ENCODE peak calls at places on chromosomes 16 and 17, in eight cellular contexts. U is MM.1S, N is heart right ventricle, H is cardiac muscle cell, O is right atrium auricular region, M is foreskin keratinocyte, P is tibial nerve, W is RWPE1. J is an unnamed sample.

GRCh38 chr16:89434490-89434889 is 55.9 kb downstream of the ANKRD11 start:
- DNase-seq in O (no peak), U (no peak), M (no peak), W (no peak), P (no peak), H (no peak), N (no peak), J (no peak)

GRCh38 chr17:44203731-44204452 is 4.2 kb upstream of the ATXN7L3 start:
- DNase-seq in H (peak), P (peak), W (no peak), U (peak), O (no peak), N (no peak), M (no peak), J (no peak)

GRCh38 chr17:8563981-8564602 is 66.4 kb downstream of the MYH10 start:
- DNase-seq in W (no peak), M (no peak), U (no peak), O (no peak), H (no peak), P (no peak), N (no peak), J (no peak)

GRCh38 chr17:11880714-11881113 is 116.6 kb downstream of the ZNF18 start:
- DNase-seq in P (no peak), U (peak), N (peak), O (no peak), W (peak), H (peak), M (peak), J (no peak)

GRCh38 chr16:3112058-3112880 is at the start of gene ZNF205:
- DNase-seq in M (no peak), U (no peak), N (peak), O (peak), W (peak), H (peak), P (peak), J (peak)

GRCh38 chr17:6420173-6420641 is 14.7 kb downstream of the AIPL1 start:
- DNase-seq in M (no peak), U (peak), N (no peak), W (no peak), P (no peak), O (no peak), H (peak), J (no peak)

GRCh38 chr16:84427553-84427952 is 59.2 kb downstream of the ATP2C2 start:
- DNase-seq in P (no peak), N (no peak), H (no peak), W (no peak), O (no peak), U (no peak), M (no peak), J (no peak)

GRCh38 chr16:27665881-27666280 is 115.9 kb downstream of the KATNIP start:
- DNase-seq in N (no peak), M (no peak), U (no peak), W (no peak), H (peak), P (no peak), O (no peak), J (no peak)

GRCh38 chr17:43018008-43018853 is 4.0 kb downstream of the VAT1 start:
- DNase-seq in O (no peak), W (no peak), P (no peak), U (no peak), N (no peak), H (no peak), M (no peak), J (no peak)

GRCh38 chr17:81576621-81577277 is 24.6 kb upstream of the FAAP100 start:
- DNase-seq in P (no peak), O (no peak), M (no peak), W (peak), H (peak), N (no peak), U (no peak), J (no peak)

GRCh38 chr17:77096570-77097214 is 44.1 kb upstream of the SEC14L1 start:
- DNase-seq in H (peak), U (peak), P (peak), O (peak), W (peak), M (no peak), N (no peak), J (no peak)

GRCh38 chr17:81160306-81160705 is 5.0 kb upstream of the PVALEF start:
- DNase-seq in O (peak), W (no peak), P (no peak), N (peak), H (no peak), M (no peak), U (no peak), J (no peak)

GRCh38 chr17:82126479-82127314 is 28.7 kb upstream of the FASN start:
- DNase-seq in U (no peak), P (no peak), M (no peak), W (no peak), H (no peak), O (no peak), N (no peak), J (no peak)

GRCh38 chr17:30278032-30278431 is 13.7 kb downstream of the BLMH start:
- DNase-seq in W (no peak), P (peak), O (no peak), H (peak), U (no peak), M (no peak), N (peak), J (peak)

GRCh38 chr16:27169511-27170071 is 33.7 kb upstream of the KDM8 start:
- DNase-seq in N (no peak), U (peak), W (peak), P (no peak), M (peak), H (peak), O (no peak), J (no peak)

GRCh38 chr16:67939507-67940435 is 3.1 kb upstream of the PSMB10 start:
- DNase-seq in M (no peak), W (no peak), H (no peak), N (no peak), U (no peak), O (no peak), P (peak), J (no peak)

GRCh38 chr16:48434653-48435318 is 49.6 kb upstream of the SIAH1 start:
- DNase-seq in O (no peak), P (no peak), N (no peak), W (no peak), H (peak), U (no peak), M (no peak), J (no peak)

GRCh38 chr16:75486014-75486404 is 9.2 kb downstream of the CHST6 start:
- DNase-seq in N (no peak), P (no peak), M (peak), W (peak), O (no peak), U (peak), H (no peak), J (no peak)

GRCh38 chr16:23580391-23580790 is 15.7 kb downstream of the NDUFAB1 start:
- DNase-seq in U (no peak), W (no peak), O (no peak), H (no peak), P (no peak), M (no peak), N (no peak), J (no peak)

GRCh38 chr16:70711211-70711978 is 25.5 kb upstream of the MTSS2 start:
- DNase-seq in U (no peak), O (no peak), M (no peak), P (no peak), H (no peak), W (no peak), N (no peak), J (no peak)

GRCh38 chr16:12862327-12862726 is 39.1 kb upstream of the SHISA9 start:
- DNase-seq in U (no peak), P (no peak), N (no peak), M (no peak), H (no peak), W (no peak), O (no peak), J (no peak)

GRCh38 chr16:14015948-14016347 is 55.2 kb upstream of the MRTFB start:
- DNase-seq in P (no peak), H (peak), N (no peak), W (peak), U (no peak), M (peak), O (peak), J (no peak)

GRCh38 chr17:56602292-56603130 is 9.0 kb downstream of the NOG start:
- DNase-seq in M (no peak), U (no peak), N (no peak), P (no peak), O (no peak), H (no peak), W (no peak), J (no peak)

GRCh38 chr16:89556750-89557149 is 3.7 kb upstream of the RPL13 start:
- DNase-seq in U (no peak), P (no peak), M (no peak), W (no peak), O (no peak), H (no peak), N (no peak), J (no peak)

GRCh38 chr17:32792207-32792606 is 84.7 kb downstream of the MYO1D start:
- DNase-seq in M (no peak), W (no peak), O (no peak), P (no peak), U (no peak), N (no peak), H (no peak), J (no peak)

GRCh38 chr17:77254961-77255741 is 114.4 kb downstream of the SEC14L1 start:
- DNase-seq in P (no peak), U (no peak), O (no peak), M (peak), W (peak), N (no peak), H (peak), J (no peak)

GRCh38 chr16:72800524-72800923 is 247.4 kb downstream of the ZFHX3 start:
- DNase-seq in M (peak), U (no peak), P (no peak), W (no peak), H (no peak), O (no peak), N (no peak), J (no peak)

GRCh38 chr17:40956401-40957254 is 10.1 kb downstream of the KRT39 start:
- DNase-seq in P (no peak), W (peak), N (no peak), O (no peak), H (peak), M (peak), U (no peak), J (no peak)

GRCh38 chr17:32517982-32518381 is 31.2 kb downstream of the CDK5R1 start:
- DNase-seq in N (no peak), M (no peak), O (no peak), H (no peak), P (no peak), W (no peak), U (no peak), J (no peak)

GRCh38 chr17:75410141-75410540 is 4.7 kb upstream of the GRB2 start:
- DNase-seq in P (no peak), N (no peak), O (no peak), M (no peak), H (no peak), W (no peak), U (no peak), J (no peak)

GRCh38 chr17:80944326-80944725 is 47.3 kb upstream of the CHMP6 start:
- DNase-seq in H (no peak), U (no peak), O (no peak), W (no peak), M (no peak), P (no peak), N (no peak), J (no peak)

GRCh38 chr17:76570457-76570856 is 15.2 kb downstream of the ST6GALNAC2 start:
- DNase-seq in O (no peak), U (no peak), M (no peak), N (no peak), P (no peak), W (no peak), H (no peak), J (no peak)

GRCh38 chr16:85673529-85674417 is 15.0 kb downstream of the GINS2 start:
- DNase-seq in U (no peak), P (no peak), O (peak), N (peak), M (no peak), W (no peak), H (peak), J (no peak)

GRCh38 chr17:32586666-32587065 is 99.9 kb downstream of the CDK5R1 start:
- DNase-seq in O (no peak), H (peak), M (no peak), W (peak), N (no peak), U (no peak), P (no peak), J (no peak)

GRCh38 chr16:75265911-75266701 is 14.7 kb upstream of the BCAR1 start:
- DNase-seq in H (peak), W (peak), O (no peak), P (peak), U (no peak), N (peak), M (no peak), J (peak)

GRCh38 chr17:81187586-81188490 is 21.8 kb upstream of the AATK start:
- DNase-seq in H (no peak), P (no peak), W (no peak), N (no peak), M (no peak), O (no peak), U (no peak), J (no peak)

DNA sequence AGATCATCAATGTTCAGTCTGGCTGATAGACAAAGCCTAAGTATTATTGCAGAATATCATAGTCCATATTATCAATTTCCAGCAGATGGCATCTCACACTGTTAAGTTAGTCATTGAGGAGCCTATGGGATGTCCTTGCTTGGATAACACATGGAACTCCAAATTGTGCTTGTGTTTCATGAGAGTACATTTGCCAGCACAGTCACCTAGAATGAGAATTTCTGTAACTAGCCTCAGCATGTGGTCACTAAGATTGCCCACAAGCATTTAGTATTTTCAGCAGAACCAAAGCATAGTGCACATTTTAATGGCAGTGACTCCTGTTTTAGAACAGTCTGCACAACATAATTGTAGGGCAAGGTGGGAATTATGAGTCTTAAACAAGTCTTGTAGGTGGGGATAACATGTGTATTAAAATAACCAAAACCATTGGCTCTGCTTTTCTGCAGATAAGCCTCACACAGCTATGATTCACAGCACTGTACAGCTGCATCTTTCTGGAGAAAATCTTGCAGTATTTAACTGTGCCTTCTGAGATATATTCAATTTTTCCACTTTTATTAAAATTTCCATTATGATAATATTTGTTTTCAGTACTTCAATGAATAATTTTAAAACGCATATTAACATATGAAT is 882.8 kb upstream of the SOX9 start:
- DNase-seq in M (peak), N (no peak), O (no peak), U (no peak), P (no peak), H (peak), W (peak), J (no peak)
- TF ChIP-seq CTCF in M (peak), N (no peak), O (no peak), U (no peak), P (peak), H (peak), W (peak), J (peak)

GRCh38 chr17:78255953-78256704 is 24.7 kb downstream of the TMEM235 start:
- DNase-seq in H (no peak), M (no peak), N (no peak), W (no peak), U (no peak), O (no peak), P (no peak), J (no peak)

GRCh38 chr17:78258323-78259229 is 27.1 kb downstream of the TMEM235 start:
- DNase-seq in W (no peak), N (peak), O (no peak), H (peak), P (no peak), M (no peak), U (peak), J (no peak)

GRCh38 chr17:78256705-78257559 is 25.5 kb downstream of the TMEM235 start:
- DNase-seq in P (no peak), N (no peak), M (no peak), H (peak), O (no peak), W (no peak), U (no peak), J (no peak)

GRCh38 chr17:78255029-78255656 is 23.7 kb downstream of the TMEM235 start:
- DNase-seq in N (no peak), M (no peak), U (no peak), W (no peak), H (no peak), P (no peak), O (no peak), J (no peak)

DNA sequence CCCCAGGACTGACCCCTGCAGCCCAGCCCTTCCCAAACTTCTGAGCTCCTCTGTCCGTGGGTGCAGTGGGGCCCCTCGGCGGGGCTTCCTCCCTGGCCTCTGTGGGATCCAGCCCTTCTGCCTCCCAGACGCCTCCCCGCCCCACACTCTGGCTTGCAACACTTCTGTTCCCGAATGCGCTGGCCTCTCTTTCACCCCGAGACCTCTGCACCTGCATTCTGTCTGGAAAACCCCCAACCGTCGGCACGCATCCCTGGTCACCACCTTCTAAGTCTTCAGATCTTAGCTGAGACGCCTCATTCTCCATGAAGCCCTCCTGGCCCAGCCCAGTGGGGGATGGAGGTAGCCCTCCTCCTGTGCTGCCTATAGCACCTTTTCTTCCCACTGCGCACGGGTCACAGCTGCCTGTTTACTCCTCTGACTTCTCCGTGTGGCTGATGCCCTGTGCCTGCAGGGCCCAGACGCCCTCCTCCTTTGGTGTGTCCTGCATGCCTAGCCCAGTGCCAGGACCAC is 26.4 kb downstream of the TMEM235 start:
- DNase-seq in O (no peak), N (no peak), U (peak), M (no peak), P (no peak), H (peak), W (no peak), J (no peak)
- H3K27ac ChIP-seq in O (peak), N (no peak), U (peak), M (no peak), P (no peak), H (peak), W (no peak), J (no peak)

DNA sequence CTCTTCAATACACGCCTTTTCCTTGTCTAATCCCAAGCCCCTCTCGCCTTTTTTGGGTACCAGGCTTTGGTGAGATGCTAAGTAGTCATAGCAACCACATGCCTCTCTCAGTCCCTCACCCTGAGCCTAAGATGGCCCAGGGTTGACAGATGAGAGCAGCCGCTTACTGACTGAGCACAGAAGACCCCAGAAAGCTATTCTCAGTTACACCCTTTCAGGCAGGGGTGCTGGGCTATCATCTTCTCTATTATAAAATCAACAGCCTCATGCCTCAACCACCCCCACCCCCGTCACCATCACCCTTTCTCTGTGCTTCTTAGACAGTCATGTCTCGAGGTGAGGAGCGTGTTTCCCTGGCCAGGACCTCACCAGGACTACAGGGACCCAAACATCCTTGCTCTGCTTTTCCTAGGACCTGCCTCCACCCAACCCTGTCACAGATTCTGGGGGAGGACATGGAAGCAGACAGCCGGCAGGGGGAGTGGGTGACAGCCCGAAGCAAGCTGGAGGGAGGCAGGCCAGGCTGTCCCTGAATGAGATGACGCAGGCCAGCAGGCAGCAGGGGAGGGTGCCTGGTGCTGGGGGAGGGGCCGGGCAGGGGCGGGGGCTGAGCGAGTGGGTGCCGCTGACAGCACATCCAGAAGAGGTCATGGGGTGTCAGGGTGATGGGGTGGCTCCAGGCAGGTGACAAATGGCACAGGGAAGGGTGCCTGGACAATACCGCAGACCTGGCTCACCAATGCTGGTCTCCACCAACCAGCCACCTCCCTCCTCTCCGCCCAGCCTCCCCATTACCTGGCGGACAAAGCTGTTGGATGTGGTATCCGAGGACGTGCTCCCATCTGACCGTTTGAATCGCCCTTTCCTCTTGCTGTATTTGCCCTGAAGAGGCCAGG is 3.1 kb downstream of the CACNB1 start:
- DNase-seq in U (no peak), N (peak), M (no peak), P (peak), H (peak), W (no peak), O (peak), J (peak)
- TF ChIP-seq CTCF in U (no peak), N (no peak), M (peak), P (peak), H (peak), W (no peak), O (peak), J (peak)

GRCh38 chr17:78357687-78358537 is 2.0 kb downstream of the SOCS3 start:
- DNase-seq in M (no peak), U (no peak), W (no peak), P (no peak), H (peak), O (no peak), N (no peak), J (no peak)
- H3K27ac ChIP-seq in M (no peak), U (no peak), W (peak), P (peak), H (no peak), O (peak), N (peak), J (peak)

GRCh38 chr16:5078626-5079025 is 7.0 kb downstream of the ALG1 start:
- DNase-seq in P (no peak), N (no peak), U (no peak), H (no peak), M (no peak), W (no peak), O (no peak), J (no peak)
- TF ChIP-seq CTCF in P (no peak), N (no peak), U (no peak), H (no peak), M (no peak), W (no peak), O (no peak), J (no peak)

DNA sequence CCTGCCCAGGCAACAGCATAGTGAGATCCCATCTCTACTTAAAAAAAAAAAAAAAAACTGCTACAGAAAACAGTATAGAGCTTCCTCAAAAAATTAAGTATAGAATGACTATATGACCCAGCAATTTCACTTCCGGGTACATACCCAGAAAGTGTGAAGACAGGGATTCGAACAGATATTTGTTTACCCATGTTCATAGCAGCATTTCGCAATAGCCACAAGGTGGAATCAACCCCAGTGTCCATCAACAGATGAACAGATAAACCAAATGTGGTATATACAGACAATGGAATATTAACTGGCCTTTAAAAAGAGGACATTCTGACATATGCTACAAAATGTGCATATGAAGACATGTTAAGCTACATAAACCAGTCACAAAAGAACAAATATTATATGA is 95.5 kb downstream of the CHD9NB start:
- DNase-seq in N (no peak), W (no peak), H (no peak), M (no peak), O (no peak), U (no peak), P (no peak), J (no peak)
- H3K27ac ChIP-seq in N (no peak), W (no peak), H (no peak), M (no peak), O (no peak), U (no peak), P (no peak), J (no peak)

J was measured in dorsolateral prefrontal cortex.